ENCODE peak calls at places on chromosome 17, in seven cellular contexts. One of them, this sample, is unnamed.

GRCh38 chr17:18009609-18010420 is 29.2 kb downstream of the ATPAF2 start:
- DNase-seq in H9: no peak
- DNase-seq in endodermal cell: peak; percentile 45
- DNase-seq in cardiac muscle cell: no peak
- DNase-seq in neural progenitor cell: no peak
- DNase-seq in body of pancreas: no peak
- DNase-seq in A549: no peak
- DNase-seq in this sample: no peak

GRCh38 chr17:59161477-59161876 is 5.9 kb downstream of the PRR11 start:
- DNase-seq in H9: no peak
- DNase-seq in endodermal cell: peak; percentile 22
- DNase-seq in cardiac muscle cell: no peak
- DNase-seq in neural progenitor cell: no peak
- DNase-seq in body of pancreas: no peak
- DNase-seq in A549: no peak
- DNase-seq in this sample: no peak

GRCh38 chr17:61209099-61209439 is 190.6 kb upstream of the TBX2 start:
- DNase-seq in H9: no peak
- DNase-seq in endodermal cell: no peak
- DNase-seq in cardiac muscle cell: no peak
- DNase-seq in neural progenitor cell: no peak
- DNase-seq in body of pancreas: no peak
- DNase-seq in A549: no peak
- DNase-seq in this sample: no peak

GRCh38 chr17:61279476-61280145 is 120.0 kb upstream of the TBX2 start:
- DNase-seq in H9: no peak
- DNase-seq in endodermal cell: no peak
- DNase-seq in cardiac muscle cell: no peak
- DNase-seq in neural progenitor cell: no peak
- DNase-seq in body of pancreas: no peak
- DNase-seq in A549: no peak
- DNase-seq in this sample: no peak

GRCh38 chr17:79479876-79480275 is 131.0 kb downstream of the RBFOX3 start:
- DNase-seq in H9: no peak
- DNase-seq in endodermal cell: no peak
- DNase-seq in cardiac muscle cell: no peak
- DNase-seq in neural progenitor cell: no peak
- DNase-seq in body of pancreas: no peak
- DNase-seq in A549: no peak
- DNase-seq in this sample: no peak

GRCh38 chr17:78839173-78839761 is 1.3 kb downstream of the USP36 start:
- DNase-seq in H9: no peak
- DNase-seq in endodermal cell: no peak
- DNase-seq in cardiac muscle cell: peak; percentile 1
- DNase-seq in neural progenitor cell: no peak
- DNase-seq in body of pancreas: no peak
- DNase-seq in A549: peak; percentile 46
- DNase-seq in this sample: peak; percentile 9

GRCh38 chr17:1398900-1399299 is 1.1 kb downstream of the YWHAE start:
- DNase-seq in H9: no peak
- DNase-seq in endodermal cell: no peak
- DNase-seq in cardiac muscle cell: peak; percentile 25
- DNase-seq in neural progenitor cell: peak; percentile 23
- DNase-seq in body of pancreas: peak; percentile 21
- DNase-seq in A549: no peak
- DNase-seq in this sample: no peak

GRCh38 chr17:74827800-74828199 is 31.9 kb downstream of the GRIN2C start:
- DNase-seq in H9: no peak
- DNase-seq in endodermal cell: no peak
- DNase-seq in cardiac muscle cell: no peak
- DNase-seq in neural progenitor cell: no peak
- DNase-seq in body of pancreas: no peak
- DNase-seq in A549: no peak
- DNase-seq in this sample: no peak

GRCh38 chr17:58693208-58693607 is 806 bp downstream of the RAD51C start:
- DNase-seq in H9: no peak
- DNase-seq in endodermal cell: no peak
- DNase-seq in cardiac muscle cell: no peak
- DNase-seq in neural progenitor cell: no peak
- DNase-seq in body of pancreas: no peak
- DNase-seq in A549: no peak
- DNase-seq in this sample: no peak

GRCh38 chr17:37147301-37147812 is 198.6 kb downstream of the AATF start:
- DNase-seq in H9: no peak
- DNase-seq in endodermal cell: no peak
- DNase-seq in cardiac muscle cell: no peak
- DNase-seq in neural progenitor cell: no peak
- DNase-seq in body of pancreas: no peak
- DNase-seq in A549: peak; percentile 13
- DNase-seq in this sample: peak; percentile 40

GRCh38 chr17:2172447-2172938 is 117.6 kb downstream of the HIC1 start:
- DNase-seq in H9: no peak
- DNase-seq in endodermal cell: no peak
- DNase-seq in cardiac muscle cell: no peak
- DNase-seq in neural progenitor cell: peak; percentile 27
- DNase-seq in body of pancreas: peak; percentile 62
- DNase-seq in A549: no peak
- DNase-seq in this sample: peak; percentile 92

GRCh38 chr17:82985973-82986372 is 93.4 kb upstream of the METRNL start:
- DNase-seq in H9: peak; percentile 71
- DNase-seq in endodermal cell: peak; percentile 73
- DNase-seq in cardiac muscle cell: peak; percentile 60
- DNase-seq in neural progenitor cell: peak; percentile 71
- DNase-seq in body of pancreas: peak; percentile 55
- DNase-seq in A549: no peak
- DNase-seq in this sample: peak; percentile 14

GRCh38 chr17:44197107-44197506 is 2.6 kb downstream of the ATXN7L3 start:
- DNase-seq in H9: no peak
- DNase-seq in endodermal cell: no peak
- DNase-seq in cardiac muscle cell: no peak
- DNase-seq in neural progenitor cell: no peak
- DNase-seq in body of pancreas: no peak
- DNase-seq in A549: no peak
- DNase-seq in this sample: no peak

GRCh38 chr17:39982069-39982371 is 1.4 kb downstream of the PSMD3 start:
- DNase-seq in H9: no peak
- DNase-seq in endodermal cell: no peak
- DNase-seq in cardiac muscle cell: no peak
- DNase-seq in neural progenitor cell: no peak
- DNase-seq in body of pancreas: no peak
- DNase-seq in A549: no peak
- DNase-seq in this sample: no peak
- H3K27ac ChIP-seq in H9: no peak overlapping the region
- H3K27ac ChIP-seq in endodermal cell: no peak overlapping the region
- H3K27ac ChIP-seq in cardiac muscle cell: no peak overlapping the region
- H3K27ac ChIP-seq in neural progenitor cell: no peak overlapping the region
- H3K27ac ChIP-seq in body of pancreas: no peak overlapping the region
- H3K27ac ChIP-seq in A549: peak overlapping the region; percentile 95
- H3K27ac ChIP-seq in this sample: no peak overlapping the region

GRCh38 chr17:56160395-56160889 is 7.2 kb downstream of the ANKFN1 start:
- DNase-seq in H9: no peak
- DNase-seq in endodermal cell: no peak
- DNase-seq in cardiac muscle cell: no peak
- DNase-seq in neural progenitor cell: no peak
- DNase-seq in body of pancreas: no peak
- DNase-seq in A549: no peak
- DNase-seq in this sample: no peak
- H3K27ac ChIP-seq in H9: no peak overlapping the region
- H3K27ac ChIP-seq in endodermal cell: no peak overlapping the region
- H3K27ac ChIP-seq in cardiac muscle cell: no peak overlapping the region
- H3K27ac ChIP-seq in neural progenitor cell: no peak overlapping the region
- H3K27ac ChIP-seq in body of pancreas: no peak overlapping the region
- H3K27ac ChIP-seq in A549: no peak overlapping the region
- H3K27ac ChIP-seq in this sample: no peak overlapping the region

GRCh38 chr17:72561680-72562079 is 440.9 kb downstream of the SOX9 start:
- DNase-seq in H9: no peak
- DNase-seq in endodermal cell: no peak
- DNase-seq in cardiac muscle cell: no peak
- DNase-seq in neural progenitor cell: no peak
- DNase-seq in body of pancreas: no peak
- DNase-seq in A549: no peak
- DNase-seq in this sample: no peak
- H3K27ac ChIP-seq in H9: no peak overlapping the region
- H3K27ac ChIP-seq in endodermal cell: no peak overlapping the region
- H3K27ac ChIP-seq in cardiac muscle cell: no peak overlapping the region
- H3K27ac ChIP-seq in neural progenitor cell: no peak overlapping the region
- H3K27ac ChIP-seq in body of pancreas: no peak overlapping the region
- H3K27ac ChIP-seq in A549: peak overlapping the region; percentile 69
- H3K27ac ChIP-seq in this sample: no peak overlapping the region

GRCh38 chr17:49969134-49969759 is at the start of gene DLX4:
- DNase-seq in H9: peak; percentile 68
- DNase-seq in endodermal cell: peak; percentile 85
- DNase-seq in cardiac muscle cell: no peak
- DNase-seq in neural progenitor cell: peak; percentile 57
- DNase-seq in body of pancreas: no peak
- DNase-seq in A549: peak; percentile 99
- DNase-seq in this sample: no peak
- H3K27ac ChIP-seq in H9: no peak within 1 kb of the TSS
- H3K27ac ChIP-seq in endodermal cell: no peak within 1 kb of the TSS
- H3K27ac ChIP-seq in cardiac muscle cell: no peak within 1 kb of the TSS
- H3K27ac ChIP-seq in neural progenitor cell: no peak within 1 kb of the TSS
- H3K27ac ChIP-seq in body of pancreas: no peak within 1 kb of the TSS
- H3K27ac ChIP-seq in A549: peak within 1 kb of the TSS; percentile 82
- H3K27ac ChIP-seq in this sample: no peak within 1 kb of the TSS

GRCh38 chr17:27457405-27457730 is 1.1 kb downstream of the KSR1 start:
- DNase-seq in H9: no peak
- DNase-seq in endodermal cell: no peak
- DNase-seq in cardiac muscle cell: no peak
- DNase-seq in neural progenitor cell: no peak
- DNase-seq in body of pancreas: no peak
- DNase-seq in A549: no peak
- DNase-seq in this sample: no peak
- H3K27ac ChIP-seq in H9: no peak overlapping the region
- H3K27ac ChIP-seq in endodermal cell: no peak overlapping the region
- H3K27ac ChIP-seq in cardiac muscle cell: no peak overlapping the region
- H3K27ac ChIP-seq in neural progenitor cell: no peak overlapping the region
- H3K27ac ChIP-seq in body of pancreas: peak overlapping the region; percentile 82
- H3K27ac ChIP-seq in A549: peak overlapping the region; percentile 86
- H3K27ac ChIP-seq in this sample: peak overlapping the region; percentile 61

DNA sequence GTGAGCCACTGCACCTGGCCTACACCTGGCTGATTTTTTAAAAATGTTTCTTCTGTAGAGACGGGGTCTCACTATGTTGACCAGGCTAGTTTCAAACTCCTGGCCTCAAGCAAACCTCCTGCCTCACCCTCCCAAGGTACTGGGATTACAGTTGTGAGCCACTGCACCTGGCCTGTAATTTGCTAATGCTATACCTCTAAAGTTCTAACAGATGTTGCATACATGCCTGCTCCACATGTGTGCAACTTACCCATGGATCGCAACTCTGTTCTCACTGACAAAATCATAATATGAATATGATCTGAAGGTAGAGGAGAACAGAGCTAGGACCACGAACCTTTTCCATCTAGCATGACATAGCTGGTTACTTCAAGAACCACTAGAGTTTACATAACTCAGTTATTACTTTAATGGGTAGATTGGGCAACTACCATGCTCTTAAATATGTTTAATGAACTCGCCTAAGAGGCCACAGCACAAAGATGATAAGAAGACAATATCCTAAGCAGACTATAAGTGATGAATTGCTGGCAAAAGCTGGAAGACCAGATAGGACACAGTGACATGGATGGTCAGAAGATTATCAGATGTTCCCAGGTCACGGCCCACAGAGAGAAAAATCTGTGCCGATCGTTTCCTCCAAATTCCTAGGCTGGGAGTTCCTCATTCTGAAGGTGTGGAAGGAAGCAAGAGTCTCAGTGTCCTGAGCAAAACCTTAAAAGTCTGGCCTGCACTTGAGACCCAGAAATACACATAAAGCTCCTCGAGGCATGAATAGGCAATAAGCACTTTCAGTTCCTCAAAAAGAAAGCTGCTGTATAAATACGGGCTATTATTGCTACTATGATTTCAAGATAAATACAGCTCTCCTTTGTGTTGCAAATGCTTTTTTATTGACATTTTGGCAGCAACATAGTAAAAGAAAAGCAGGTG is 53.6 kb upstream of the ICAM2 start:
- DNase-seq in H9: no peak
- DNase-seq in endodermal cell: peak; percentile 25
- DNase-seq in cardiac muscle cell: no peak
- DNase-seq in neural progenitor cell: no peak
- DNase-seq in body of pancreas: no peak
- DNase-seq in A549: no peak
- DNase-seq in this sample: no peak
- H3K27ac ChIP-seq in H9: no peak overlapping the region
- H3K27ac ChIP-seq in endodermal cell: no peak overlapping the region
- H3K27ac ChIP-seq in cardiac muscle cell: peak overlapping the region; percentile 48
- H3K27ac ChIP-seq in neural progenitor cell: no peak overlapping the region
- H3K27ac ChIP-seq in body of pancreas: peak overlapping the region; percentile 84
- H3K27ac ChIP-seq in A549: peak overlapping the region; percentile 89
- H3K27ac ChIP-seq in this sample: no peak overlapping the region

GRCh38 chr17:21200590-21201301 is 13.2 kb downstream of the TMEM11 start:
- DNase-seq in H9: no peak
- DNase-seq in endodermal cell: peak; percentile 57
- DNase-seq in cardiac muscle cell: no peak
- DNase-seq in neural progenitor cell: no peak
- DNase-seq in body of pancreas: peak; percentile 31
- DNase-seq in A549: no peak
- DNase-seq in this sample: no peak

GRCh38 chr17:21201302-21201602 is 12.7 kb downstream of the TMEM11 start:
- DNase-seq in H9: no peak
- DNase-seq in endodermal cell: no peak
- DNase-seq in cardiac muscle cell: no peak
- DNase-seq in neural progenitor cell: no peak
- DNase-seq in body of pancreas: no peak
- DNase-seq in A549: no peak
- DNase-seq in this sample: no peak

GRCh38 chr17:21199856-21200255 is 14.1 kb downstream of the TMEM11 start:
- DNase-seq in H9: peak; percentile 67
- DNase-seq in endodermal cell: peak; percentile 72
- DNase-seq in cardiac muscle cell: no peak
- DNase-seq in neural progenitor cell: peak; percentile 76
- DNase-seq in body of pancreas: no peak
- DNase-seq in A549: no peak
- DNase-seq in this sample: no peak

GRCh38 chr17:21202512-21202911 is 11.4 kb downstream of the TMEM11 start:
- DNase-seq in H9: no peak
- DNase-seq in endodermal cell: no peak
- DNase-seq in cardiac muscle cell: no peak
- DNase-seq in neural progenitor cell: no peak
- DNase-seq in body of pancreas: no peak
- DNase-seq in A549: no peak
- DNase-seq in this sample: no peak

DNA sequence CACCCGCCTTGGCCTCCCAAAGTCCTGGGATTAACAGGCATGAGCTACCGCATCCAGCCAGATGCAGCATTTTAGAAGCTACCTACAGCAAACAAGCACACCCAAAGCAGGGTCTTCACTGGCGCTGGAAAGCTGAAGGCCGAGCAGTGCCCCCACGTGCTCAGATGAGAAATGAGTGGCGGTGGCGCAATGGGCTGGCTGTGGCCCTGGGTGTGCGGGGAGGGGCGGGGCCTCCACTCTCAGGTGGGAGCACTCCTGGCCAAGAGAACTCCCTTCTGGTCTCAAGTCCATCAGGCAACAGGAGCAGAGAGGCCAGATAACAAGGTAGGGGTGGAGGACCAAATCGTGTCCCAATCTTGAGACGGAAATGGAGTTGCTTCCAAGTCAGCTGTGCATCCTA is 12.1 kb downstream of the TMEM11 start:
- DNase-seq in H9: no peak
- DNase-seq in endodermal cell: peak; percentile 56
- DNase-seq in cardiac muscle cell: no peak
- DNase-seq in neural progenitor cell: no peak
- DNase-seq in body of pancreas: no peak
- DNase-seq in A549: no peak
- DNase-seq in this sample: no peak
- H3K27ac ChIP-seq in H9: no peak overlapping the region
- H3K27ac ChIP-seq in endodermal cell: no peak overlapping the region
- H3K27ac ChIP-seq in cardiac muscle cell: no peak overlapping the region
- H3K27ac ChIP-seq in neural progenitor cell: no peak overlapping the region
- H3K27ac ChIP-seq in body of pancreas: no peak overlapping the region
- H3K27ac ChIP-seq in A549: no peak overlapping the region
- H3K27ac ChIP-seq in this sample: no peak overlapping the region

This sample was measured in brain microvascular endothelial cell.